ENCODE peak calls at places on chromosomes 11 and 22, in four cellular contexts. One of them, this sample, is unnamed. For H3K9me3, the result is how much of the 10 kb centered on the place peaks cover.

GRCh38 chr22:24427500-24428164 is at the start of gene ADORA2A:
- DNase-seq in IMR-90: no peak
- DNase-seq in HCT116: no peak
- DNase-seq in endodermal cell: no peak
- DNase-seq in this sample: no peak

GRCh38 chr11:85961930-85962363 is 106.8 kb downstream of the CCDC83 start:
- DNase-seq in endodermal cell: no peak
- DNase-seq in HCT116: no peak
- DNase-seq in IMR-90: peak
- DNase-seq in this sample: no peak

GRCh38 chr11:46728659-46729040 is 9.6 kb downstream of the F2 start:
- DNase-seq in IMR-90: no peak
- DNase-seq in endodermal cell: no peak
- DNase-seq in HCT116: no peak
- DNase-seq in this sample: no peak

GRCh38 chr22:32771761-32772160 is 29.7 kb upstream of the TIMP3 start:
- DNase-seq in endodermal cell: no peak
- DNase-seq in HCT116: no peak
- DNase-seq in IMR-90: no peak
- DNase-seq in this sample: no peak

GRCh38 chr11:75051043-75051442 is 45.6 kb downstream of the OR2AT4 start:
- DNase-seq in IMR-90: no peak
- DNase-seq in HCT116: no peak
- DNase-seq in endodermal cell: peak
- DNase-seq in this sample: no peak

GRCh38 chr11:110098645-110099044 is 5.5 kb downstream of the ZC3H12C start:
- DNase-seq in endodermal cell: no peak
- DNase-seq in HCT116: no peak
- DNase-seq in IMR-90: peak
- DNase-seq in this sample: no peak

GRCh38 chr22:24727218-24727851 is 47.2 kb downstream of the PIWIL3 start:
- DNase-seq in IMR-90: peak
- DNase-seq in HCT116: peak
- DNase-seq in endodermal cell: no peak
- DNase-seq in this sample: no peak

GRCh38 chr11:61507962-61508824 is at the start of gene LRRC10B:
- DNase-seq in endodermal cell: peak
- DNase-seq in HCT116: peak
- DNase-seq in IMR-90: no peak
- DNase-seq in this sample: no peak

GRCh38 chr11:100316990-100317389 is 370.1 kb upstream of the ARHGAP42 start:
- DNase-seq in endodermal cell: no peak
- DNase-seq in HCT116: no peak
- DNase-seq in IMR-90: no peak
- DNase-seq in this sample: no peak

GRCh38 chr11:94593030-94593429 is 25.9 kb downstream of the PIWIL4 start:
- DNase-seq in HCT116: no peak
- DNase-seq in IMR-90: peak
- DNase-seq in endodermal cell: no peak
- DNase-seq in this sample: no peak

GRCh38 chr22:35506259-35506570 is 34.4 kb upstream of the RASD2 start:
- DNase-seq in endodermal cell: no peak
- DNase-seq in HCT116: no peak
- DNase-seq in IMR-90: peak
- DNase-seq in this sample: no peak

GRCh38 chr11:61860054-61860903 is 31.1 kb downstream of the FADS3 start:
- DNase-seq in IMR-90: no peak
- DNase-seq in endodermal cell: no peak
- DNase-seq in HCT116: peak
- DNase-seq in this sample: no peak

GRCh38 chr22:41524283-41524682 is 20.0 kb downstream of the POLR3H start:
- DNase-seq in HCT116: no peak
- DNase-seq in IMR-90: peak
- DNase-seq in endodermal cell: no peak
- DNase-seq in this sample: no peak

GRCh38 chr11:877565-877964 is 33.0 kb downstream of the CHID1 start:
- DNase-seq in HCT116: peak
- DNase-seq in IMR-90: no peak
- DNase-seq in endodermal cell: peak
- DNase-seq in this sample: peak

GRCh38 chr11:88313441-88313840 is 24.1 kb downstream of the CTSC start:
- DNase-seq in endodermal cell: no peak
- DNase-seq in HCT116: no peak
- DNase-seq in IMR-90: peak
- DNase-seq in this sample: no peak

GRCh38 chr22:29319072-29319471 is 3.6 kb upstream of the RASL10A start:
- DNase-seq in endodermal cell: no peak
- DNase-seq in HCT116: no peak
- DNase-seq in IMR-90: no peak
- DNase-seq in this sample: no peak

GRCh38 chr22:43375951-43376455 is 32.8 kb upstream of the SCUBE1 start:
- DNase-seq in endodermal cell: no peak
- DNase-seq in HCT116: no peak
- DNase-seq in IMR-90: peak
- DNase-seq in this sample: no peak

GRCh38 chr11:40241524-40242037 is 1217.9 kb downstream of the LRRC4C start:
- DNase-seq in IMR-90: no peak
- DNase-seq in endodermal cell: no peak
- DNase-seq in HCT116: no peak
- DNase-seq in this sample: no peak

GRCh38 chr11:115887727-115888126 is 383.5 kb upstream of the CADM1 start:
- DNase-seq in IMR-90: no peak
- DNase-seq in endodermal cell: no peak
- DNase-seq in HCT116: no peak
- DNase-seq in this sample: no peak

GRCh38 chr11:47539681-47540039 is 13.3 kb downstream of the CELF1 start:
- DNase-seq in IMR-90: no peak
- DNase-seq in endodermal cell: no peak
- DNase-seq in HCT116: no peak
- DNase-seq in this sample: no peak

GRCh38 chr11:126703661-126704060 is 296.9 kb downstream of the KIRREL3 start:
- DNase-seq in HCT116: no peak
- DNase-seq in IMR-90: no peak
- DNase-seq in endodermal cell: no peak
- DNase-seq in this sample: no peak

GRCh38 chr11:9577032-9577431 is 3.6 kb downstream of the WEE1 start:
- DNase-seq in endodermal cell: no peak
- DNase-seq in HCT116: no peak
- DNase-seq in IMR-90: peak
- DNase-seq in this sample: no peak

GRCh38 chr11:9574556-9574805 is 1.0 kb downstream of the WEE1 start:
- DNase-seq in endodermal cell: peak
- DNase-seq in HCT116: no peak
- DNase-seq in IMR-90: no peak
- DNase-seq in this sample: no peak

GRCh38 chr11:9575531-9576240 is 2.2 kb downstream of the WEE1 start:
- DNase-seq in HCT116: no peak
- DNase-seq in endodermal cell: no peak
- DNase-seq in IMR-90: no peak
- DNase-seq in this sample: no peak

GRCh38 chr11:9574806-9575530 is 1.5 kb downstream of the WEE1 start:
- DNase-seq in HCT116: peak
- DNase-seq in IMR-90: peak
- DNase-seq in endodermal cell: peak
- DNase-seq in this sample: peak

DNA sequence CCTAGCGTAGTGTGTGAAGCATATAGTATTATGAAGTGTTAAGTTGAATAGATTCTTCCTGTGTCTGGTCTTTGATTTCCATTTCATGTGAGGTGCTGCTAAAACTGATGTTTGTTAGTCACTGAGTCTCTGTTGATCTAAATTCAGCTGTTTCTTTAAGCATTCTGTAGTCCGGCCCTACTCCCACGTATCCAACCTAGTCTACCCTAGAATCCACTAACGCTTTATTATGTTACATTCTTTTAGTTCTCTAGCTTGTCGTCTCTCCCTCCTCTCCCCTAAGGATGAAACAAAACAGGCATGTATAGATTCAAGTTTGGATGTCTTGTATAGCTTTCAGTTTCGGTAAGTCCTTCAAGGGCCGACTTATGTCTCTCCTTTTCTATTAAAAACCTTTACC is 4.1 kb downstream of the WEE1 start:
- DNase-seq in IMR-90: peak
- DNase-seq in endodermal cell: no peak
- DNase-seq in HCT116: no peak
- DNase-seq in this sample: no peak
- H3K4me3 ChIP-seq in IMR-90: peak
- H3K4me3 ChIP-seq in endodermal cell: peak
- H3K4me3 ChIP-seq in HCT116: no peak
- H3K4me3 ChIP-seq in this sample: no peak

GRCh38 chr11:124719534-124719933 is 20.2 kb upstream of the NRGN start:
- DNase-seq in IMR-90: no peak
- DNase-seq in HCT116: no peak
- DNase-seq in endodermal cell: no peak
- DNase-seq in this sample: no peak

GRCh38 chr11:124717421-124717785 is 22.3 kb upstream of the NRGN start:
- DNase-seq in HCT116: no peak
- DNase-seq in endodermal cell: no peak
- DNase-seq in IMR-90: peak
- DNase-seq in this sample: no peak

GRCh38 chr11:124716596-124716995 is 23.1 kb upstream of the NRGN start:
- DNase-seq in HCT116: no peak
- DNase-seq in endodermal cell: no peak
- DNase-seq in IMR-90: peak
- DNase-seq in this sample: no peak

GRCh38 chr11:124718801-124719200 is 20.9 kb upstream of the NRGN start:
- DNase-seq in endodermal cell: no peak
- DNase-seq in HCT116: no peak
- DNase-seq in IMR-90: no peak
- DNase-seq in this sample: no peak

DNA sequence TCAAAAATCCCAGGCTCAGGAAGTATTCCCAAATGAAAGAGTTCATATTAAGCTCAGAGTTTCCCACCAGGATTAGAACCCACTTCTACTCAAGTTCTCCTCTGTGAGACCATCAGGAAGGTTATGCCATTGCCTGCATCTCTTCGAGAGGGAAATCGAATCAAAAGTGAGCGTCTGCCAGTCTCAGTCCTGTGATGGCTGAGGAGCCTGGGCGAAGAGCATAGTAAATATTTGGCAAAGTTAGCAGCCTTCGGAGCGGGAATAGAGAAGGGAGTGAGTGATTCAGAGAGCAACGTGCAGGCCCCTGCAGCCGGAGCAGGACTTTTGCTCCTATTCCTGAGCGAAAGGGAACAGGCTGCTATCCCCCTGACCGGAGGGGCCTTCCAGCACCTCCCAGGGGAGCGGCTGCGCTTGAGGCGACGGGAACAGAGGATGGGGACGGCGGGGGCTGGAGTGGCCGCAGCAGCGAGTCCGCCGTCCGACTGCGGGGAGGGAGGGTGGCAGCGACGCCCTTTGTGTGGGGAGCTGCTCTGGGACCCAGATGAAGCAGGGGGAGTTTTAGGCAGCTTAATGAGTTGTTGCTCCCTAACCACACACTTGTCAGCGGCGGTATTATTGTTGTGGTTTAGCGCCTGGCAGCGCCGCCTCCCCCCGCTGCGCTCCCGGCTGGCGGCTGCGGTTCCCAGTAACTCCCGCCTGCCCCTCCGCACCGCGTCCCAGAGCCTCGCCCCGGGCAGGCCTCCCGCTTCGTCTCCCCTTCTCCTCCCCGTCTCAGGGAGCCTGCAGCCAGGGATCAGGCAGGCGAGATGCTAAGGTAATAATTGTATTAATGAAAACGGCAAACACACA is 21.7 kb upstream of the NRGN start:
- DNase-seq in HCT116: no peak
- DNase-seq in IMR-90: peak
- DNase-seq in endodermal cell: peak
- DNase-seq in this sample: peak
- H3K9me3 ChIP-seq in HCT116: under half
- H3K9me3 ChIP-seq in IMR-90: under half
- H3K9me3 ChIP-seq in endodermal cell: under half
- H3K9me3 ChIP-seq in this sample: under half

DNA sequence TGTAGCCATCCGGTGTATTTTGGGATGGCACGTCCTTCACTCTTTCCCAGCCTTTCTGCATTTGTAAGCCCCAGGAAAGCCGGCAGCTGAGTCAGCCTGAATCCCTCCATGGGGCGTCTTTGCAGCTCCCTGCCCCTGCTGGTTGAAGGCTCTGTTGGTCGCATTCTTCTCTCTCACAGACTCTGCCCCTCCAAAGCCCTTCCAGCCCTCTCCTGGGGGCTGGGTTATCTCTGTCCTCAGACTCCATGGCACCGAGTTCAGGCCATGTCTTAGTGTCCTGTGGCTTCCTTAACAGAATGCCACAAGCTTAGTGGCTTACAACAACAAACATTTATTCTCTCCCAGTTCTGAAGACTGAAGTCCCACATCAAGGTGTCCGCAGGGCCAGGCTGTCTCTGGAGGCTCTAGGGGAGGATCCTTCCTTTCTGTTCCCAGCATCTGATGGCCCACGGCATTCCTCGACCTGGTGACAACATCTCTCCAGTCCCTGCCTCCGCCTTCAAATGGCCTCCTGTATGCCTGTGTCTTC is 62.2 kb downstream of the BCR start:
- DNase-seq in IMR-90: peak
- DNase-seq in endodermal cell: peak
- DNase-seq in HCT116: no peak
- DNase-seq in this sample: peak
- H3K4me3 ChIP-seq in IMR-90: no peak
- H3K4me3 ChIP-seq in endodermal cell: peak
- H3K4me3 ChIP-seq in HCT116: no peak
- H3K4me3 ChIP-seq in this sample: no peak

DNA sequence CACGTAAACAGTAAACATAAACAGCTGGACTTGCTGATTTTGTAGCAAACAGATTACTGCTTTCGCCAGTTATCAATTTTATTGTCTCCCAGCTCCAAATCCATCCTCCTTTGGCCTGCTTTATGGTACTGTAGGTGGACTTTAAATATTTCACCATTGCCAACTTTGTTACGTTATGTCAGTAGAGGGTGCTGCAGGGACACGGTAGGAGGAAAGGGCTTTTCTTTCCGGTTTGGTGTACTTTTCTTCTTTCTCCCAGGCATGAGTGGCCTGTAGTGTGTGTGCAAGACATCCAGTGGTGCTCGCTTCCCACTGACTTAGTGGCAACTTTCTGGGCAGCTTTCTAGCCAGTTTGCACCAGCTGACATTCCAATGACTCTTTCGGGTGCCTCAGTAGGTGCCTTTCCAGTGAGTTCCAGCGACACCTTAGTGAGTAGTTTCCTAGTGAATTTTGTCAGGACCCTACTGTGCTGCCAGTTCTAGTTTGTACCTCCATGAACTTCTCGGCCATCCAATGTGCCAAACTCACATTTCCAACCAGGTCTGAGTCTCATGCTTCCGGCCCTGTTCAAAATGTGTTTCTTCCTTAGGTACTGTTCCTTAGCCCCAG is 267.6 kb upstream of the TENM4 start:
- DNase-seq in endodermal cell: peak
- DNase-seq in IMR-90: peak
- DNase-seq in HCT116: no peak
- DNase-seq in this sample: peak
- H3K9me3 ChIP-seq in endodermal cell: under half
- H3K9me3 ChIP-seq in IMR-90: under half
- H3K9me3 ChIP-seq in HCT116: under half
- H3K9me3 ChIP-seq in this sample: under half

GRCh38 chr22:30542811-30543188 is 3.7 kb downstream of the SEC14L6 start:
- DNase-seq in endodermal cell: no peak
- DNase-seq in IMR-90: no peak
- DNase-seq in HCT116: no peak
- DNase-seq in this sample: no peak
- H3K4me3 ChIP-seq in endodermal cell: peak
- H3K4me3 ChIP-seq in IMR-90: no peak
- H3K4me3 ChIP-seq in HCT116: no peak
- H3K4me3 ChIP-seq in this sample: no peak

This sample was measured in WERI-Rb-1.